ENCODE peak calls at places on chromosome 5, in nine cellular contexts. F is neural progenitor cell, J is K562, H is osteoblast, U is fibroblast of lung, D is trophoblast cell, A is PC-9, V is Karpas-422, P is IMR-90. X is an unnamed sample.

GRCh38 chr5:97266576-97266975 is 83.5 kb upstream of the RIOK2 start:
- DNase-seq in F (no peak), J (no peak), H (no peak), U (peak; percentile 62), D (no peak), A (no peak), V (no peak), P (peak; percentile 6), X (no peak)

GRCh38 chr5:14728109-14728938 is 63.8 kb downstream of the OTULIN start:
- DNase-seq in F (peak; percentile 93), J (no peak), H (no peak), U (no peak), D (no peak), A (no peak), V (no peak), P (no peak), X (no peak)

GRCh38 chr5:37722236-37723146 is 117.3 kb downstream of the GDNF start:
- DNase-seq in F (no peak), J (no peak), H (no peak), U (peak; percentile 92), D (peak; percentile 83), A (peak; percentile 32), V (no peak), P (peak; percentile 96), X (peak; percentile 41)

GRCh38 chr5:141869514-141869913 is 8.7 kb downstream of the PCDH1 start:
- DNase-seq in F (no peak), J (no peak), H (peak; percentile 62), U (no peak), D (peak; percentile 40), A (peak; percentile 90), V (no peak), P (no peak), X (peak; percentile 38)

GRCh38 chr5:151520294-151520693 is 70.8 kb downstream of the FAT2 start:
- DNase-seq in F (peak; percentile 30), J (no peak), H (no peak), U (no peak), D (no peak), A (no peak), V (peak; percentile 60), P (no peak), X (no peak)

GRCh38 chr5:145775893-145776444 is 59.2 kb downstream of the PRELID2 start:
- DNase-seq in F (no peak), J (no peak), H (peak; percentile 89), U (peak; percentile 87), D (peak; percentile 88), A (no peak), V (no peak), P (peak; percentile 91), X (no peak)

GRCh38 chr5:143979044-143979690 is 167.2 kb downstream of the HMHB1 start:
- DNase-seq in F (peak; percentile 7), J (no peak), H (no peak), U (no peak), D (peak; percentile 47), A (no peak), V (no peak), P (no peak), X (no peak)

GRCh38 chr5:107671742-107672211 is 1.0 kb upstream of the EFNA5 start:
- DNase-seq in F (peak; percentile 75), J (no peak), H (peak; percentile 97), U (peak; percentile 68), D (peak; percentile 70), A (peak; percentile 56), V (no peak), P (peak; percentile 52), X (no peak)

DNA sequence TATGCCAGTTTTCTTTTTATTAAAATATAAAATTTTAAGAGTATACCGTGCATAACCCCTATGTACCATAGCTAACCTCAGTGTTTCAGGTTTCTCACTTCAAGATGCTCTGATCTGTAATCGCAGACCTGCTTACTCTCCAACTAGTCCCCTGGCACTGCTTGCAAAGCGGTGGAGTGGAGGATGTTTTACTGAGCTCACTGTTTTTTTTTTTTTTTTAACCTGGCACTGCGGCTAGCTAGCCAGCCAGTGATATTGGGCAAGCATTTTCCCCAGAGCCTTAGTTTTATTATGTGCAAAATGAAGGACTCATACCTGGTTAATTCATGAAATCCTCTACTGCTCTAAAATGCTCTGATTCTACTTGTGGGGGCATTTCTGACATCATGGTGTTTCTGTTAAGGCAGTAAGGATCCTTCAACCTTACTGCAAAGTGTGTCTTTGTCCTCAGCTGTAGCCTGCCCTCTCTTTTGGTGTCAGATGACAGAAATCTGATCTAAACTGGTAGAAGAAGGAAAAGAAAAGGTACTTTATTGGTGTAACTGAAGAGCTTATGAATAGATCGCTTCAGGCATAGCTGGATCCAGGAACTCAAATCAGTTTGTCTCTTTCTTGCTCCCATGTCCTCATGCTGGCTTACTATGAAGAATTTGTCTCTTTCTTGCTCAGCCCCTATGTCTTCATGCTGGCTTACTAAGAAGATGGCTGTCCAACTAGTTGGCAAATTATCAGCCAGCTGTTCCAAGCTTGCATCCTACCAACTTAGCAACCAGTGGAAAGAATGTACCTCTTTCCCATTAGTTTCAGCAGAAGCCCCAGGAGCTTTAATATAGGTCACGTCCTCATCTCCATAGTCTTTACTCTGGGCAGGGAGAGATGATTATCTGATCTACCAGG is 59.8 kb downstream of the DOCK2 start:
- DNase-seq in F (no peak), J (no peak), H (no peak), U (no peak), D (peak; percentile 28), A (no peak), V (no peak), P (peak; percentile 25), X (no peak)
- H3K36me3 ChIP-seq in F (no peaks in the 10 kb centered on the region), J (no peaks in the 10 kb centered on the region), H (no peaks in the 10 kb centered on the region), U (no peaks in the 10 kb centered on the region), D (no peaks in the 10 kb centered on the region), A (no peaks in the 10 kb centered on the region), V (peaks cover 34% of the 10 kb centered on the region), P (no peaks in the 10 kb centered on the region), X (no peaks in the 10 kb centered on the region)

GRCh38 chr5:116574682-116575634 is at the start of gene SEMA6A:
- DNase-seq in F (peak; percentile 97), J (peak; percentile 22), H (peak; percentile 96), U (peak; percentile 90), D (peak; percentile 97), A (peak; percentile 12), V (peak; percentile 79), P (peak; percentile 75), X (peak; percentile 62)

GRCh38 chr5:116573279-116573616 is 1.4 kb downstream of the SEMA6A start:
- DNase-seq in F (peak; percentile 70), J (no peak), H (peak; percentile 38), U (no peak), D (peak; percentile 29), A (no peak), V (no peak), P (no peak), X (no peak)

GRCh38 chr5:116571568-116572321 is 2.9 kb downstream of the SEMA6A start:
- DNase-seq in F (peak; percentile 49), J (no peak), H (peak; percentile 13), U (no peak), D (no peak), A (no peak), V (no peak), P (no peak), X (no peak)

GRCh38 chr5:116573617-116574431 is 799 bp downstream of the SEMA6A start:
- DNase-seq in F (peak; percentile 64), J (no peak), H (peak; percentile 90), U (peak; percentile 40), D (peak; percentile 44), A (no peak), V (no peak), P (no peak), X (no peak)

DNA sequence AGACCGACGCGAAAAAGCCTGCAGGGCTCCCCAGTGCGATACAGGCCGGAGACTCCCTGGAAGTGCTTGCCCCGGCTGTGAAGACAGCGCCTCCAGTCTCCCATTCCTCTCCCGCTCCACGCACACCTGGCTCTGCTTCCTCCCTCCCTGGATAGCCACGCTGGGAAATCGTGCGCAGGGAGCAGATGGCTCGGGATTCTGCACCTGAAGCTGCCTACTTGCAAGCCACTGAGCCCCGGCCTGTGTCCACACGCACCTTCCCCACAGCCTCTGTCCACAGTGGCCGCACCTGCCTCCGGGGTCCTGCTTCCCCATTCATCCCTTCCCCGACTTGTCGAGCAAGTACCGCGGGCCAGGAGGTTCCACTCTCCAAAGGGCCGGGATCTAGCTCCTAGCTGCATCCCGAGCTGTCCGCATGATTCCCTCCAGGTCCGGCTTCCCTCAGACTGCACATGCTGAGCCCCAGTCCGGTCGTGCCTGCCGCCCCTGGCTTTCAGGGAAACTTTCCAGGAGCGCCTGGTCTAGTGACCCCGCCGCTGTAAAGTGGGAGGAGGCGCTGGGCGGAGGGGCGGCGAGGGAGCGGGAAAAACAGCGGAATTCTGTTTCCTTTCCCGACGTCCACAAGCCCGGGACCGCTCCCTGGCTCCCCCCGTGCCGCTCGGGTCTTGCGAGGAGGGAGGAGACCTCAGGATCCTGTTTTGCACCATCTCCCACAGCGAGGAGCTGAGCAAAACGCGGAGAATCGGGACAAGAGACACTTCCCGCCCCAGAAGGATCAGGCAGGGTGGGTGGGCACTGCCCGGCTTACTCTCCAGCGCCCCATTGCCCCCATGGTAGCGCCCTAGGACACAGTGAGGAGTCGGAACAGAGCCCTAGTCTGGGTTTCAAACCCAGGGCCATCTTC is 2.0 kb downstream of the SEMA6A start:
- DNase-seq in F (peak; percentile 81), J (no peak), H (peak; percentile 58), U (peak; percentile 14), D (peak; percentile 42), A (no peak), V (no peak), P (no peak), X (no peak)
- H2AFZ ChIP-seq in F (peak overlapping the region; percentile 65), J (no peak overlapping the region), H (no peak overlapping the region), U (no peak overlapping the region), D (peak overlapping the region; percentile 46), A (no peak overlapping the region), V (no peak overlapping the region), P (peak overlapping the region; percentile 78), X (peak overlapping the region; percentile 30)

DNA sequence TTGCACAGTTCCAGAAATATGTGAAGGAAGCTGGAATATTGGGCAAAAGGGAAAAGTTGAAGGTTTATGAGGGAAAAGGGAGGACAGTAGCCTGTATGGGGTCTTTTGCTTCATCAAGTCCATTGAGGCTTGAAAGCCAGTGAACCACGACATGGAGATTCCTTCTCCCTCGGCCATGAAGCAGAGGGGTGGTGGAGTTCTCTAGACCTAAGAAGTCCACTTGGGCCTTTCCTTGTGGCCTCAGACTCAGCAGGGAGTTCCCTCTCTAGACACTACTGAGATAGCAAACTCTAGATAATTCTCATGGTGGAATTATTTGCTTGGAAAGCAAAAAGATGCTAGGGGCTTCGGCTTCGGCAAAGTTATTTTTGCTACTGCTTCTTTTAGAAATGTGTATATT is 78.5 kb downstream of the FOXD1 start:
- DNase-seq in F (no peak), J (no peak), H (no peak), U (no peak), D (no peak), A (no peak), V (no peak), P (no peak), X (no peak)
- H3K4me1 ChIP-seq in F (peaks cover 4% of the 10 kb centered on the region), J (no peaks in the 10 kb centered on the region), H (peaks cover 57% of the 10 kb centered on the region), U (peaks cover 31% of the 10 kb centered on the region), D (peaks cover 9% of the 10 kb centered on the region), A (peaks cover 79% of the 10 kb centered on the region), V (no peaks in the 10 kb centered on the region), P (peaks cover 30% of the 10 kb centered on the region), X (peaks cover 75% of the 10 kb centered on the region)

DNA sequence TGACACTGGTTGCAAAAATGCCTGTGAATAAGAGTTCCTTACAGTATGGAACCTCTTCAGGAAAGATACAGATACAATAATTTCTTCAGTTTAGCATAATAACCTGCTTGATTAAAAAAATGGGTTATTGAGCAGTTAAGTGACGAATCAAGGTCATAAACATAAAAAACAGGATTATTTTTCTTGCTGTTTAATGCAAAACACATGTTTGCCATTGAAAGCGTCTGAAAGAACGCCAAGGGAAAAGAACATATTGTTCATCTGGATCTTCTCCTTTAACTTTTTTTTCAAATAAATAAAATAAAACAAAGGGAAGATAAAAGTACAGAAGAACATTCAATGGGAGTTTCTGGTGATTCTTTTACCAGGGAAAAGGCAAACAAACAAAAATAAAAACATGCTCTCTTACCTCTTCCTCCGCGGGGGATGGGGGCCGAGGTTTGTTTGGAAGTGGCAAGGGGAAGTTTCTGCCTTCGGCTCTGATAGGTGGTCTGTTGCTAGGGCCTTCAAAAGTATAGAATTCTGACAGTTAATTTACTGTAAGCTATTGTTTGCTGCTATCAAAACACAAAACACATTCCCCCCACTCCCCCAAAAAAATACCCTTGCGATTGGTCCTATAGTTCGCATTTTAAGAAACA is 20.0 kb downstream of the C5orf58 start:
- DNase-seq in F (no peak), J (no peak), H (no peak), U (no peak), D (no peak), A (no peak), V (no peak), P (no peak), X (no peak)
- H3K36me3 ChIP-seq in F (no peaks in the 10 kb centered on the region), J (no peaks in the 10 kb centered on the region), H (no peaks in the 10 kb centered on the region), U (no peaks in the 10 kb centered on the region), D (no peaks in the 10 kb centered on the region), A (no peaks in the 10 kb centered on the region), V (no peaks in the 10 kb centered on the region), P (no peaks in the 10 kb centered on the region), X (no peaks in the 10 kb centered on the region)

X was measured in keratinocyte.